ENCODE peak calls at places on chromosomes 4 and X, in four cellular contexts. X is tibial artery, Q is astrocyte of the spinal cord, Y is osteoblast. O is an unnamed sample.

GRCh38 chrX:45515262-45516215 is 314.9 kb upstream of the DIPK2B start:
- DNase-seq in X (peak; percentile 88), Q (peak; percentile 84), Y (peak; percentile 67), O (no peak)

GRCh38 chrX:2708601-2709200 is 17.6 kb downstream of the CD99 start:
- DNase-seq in X (no peak), Q (no peak), Y (no peak), O (no peak)

GRCh38 chr4:99536148-99536728 is 25.4 kb downstream of the C4orf17 start:
- DNase-seq in X (no peak), Q (no peak), Y (no peak), O (no peak)

GRCh38 chrX:10119399-10119990 is 37.3 kb upstream of the CLCN4 start:
- DNase-seq in X (no peak), Q (peak; percentile 90), Y (peak; percentile 94), O (no peak)

GRCh38 chr4:8329859-8330761 is 60.6 kb downstream of the HTRA3 start:
- DNase-seq in X (peak; percentile 63), Q (no peak), Y (peak; percentile 58), O (peak; percentile 19)

GRCh38 chrX:65491620-65492019 is 43.0 kb downstream of the LAS1L start:
- DNase-seq in X (no peak), Q (no peak), Y (no peak), O (no peak)

GRCh38 chr4:9996319-9997110 is 24.8 kb downstream of the SLC2A9 start:
- DNase-seq in X (no peak), Q (no peak), Y (no peak), O (no peak)

GRCh38 chr4:96983830-96984229 is 1143.9 kb downstream of the PDHA2 start:
- DNase-seq in X (no peak), Q (peak; percentile 38), Y (no peak), O (no peak)

GRCh38 chr4:73127839-73128448 is 58.4 kb upstream of the COX18 start:
- DNase-seq in X (no peak), Q (no peak), Y (no peak), O (no peak)

GRCh38 chr4:32025840-32026459 is 1305.8 kb downstream of the PCDH7 start:
- DNase-seq in X (no peak), Q (peak; percentile 55), Y (no peak), O (no peak)

GRCh38 chr4:106583567-106583966 is 215.0 kb upstream of the GIMD1 start:
- DNase-seq in X (no peak), Q (peak; percentile 95), Y (peak; percentile 82), O (no peak)

GRCh38 chrX:74579597-74580209 is 34.7 kb downstream of the RLIM start:
- DNase-seq in X (no peak), Q (peak; percentile 49), Y (no peak), O (no peak)

GRCh38 chr4:88985088-88985779 is 71.8 kb downstream of the FAM13A start:
- DNase-seq in X (no peak), Q (peak; percentile 58), Y (peak; percentile 39), O (no peak)

GRCh38 chr4:2306773-2307410 is 45.0 kb upstream of the MXD4 start:
- DNase-seq in X (no peak), Q (no peak), Y (no peak), O (no peak)

GRCh38 chr4:88599714-88600113 is 7.4 kb downstream of the HERC3 start:
- DNase-seq in X (no peak), Q (no peak), Y (no peak), O (no peak)

GRCh38 chr4:70613893-70614572 is 14.5 kb upstream of the ENAM start:
- DNase-seq in X (no peak), Q (no peak), Y (no peak), O (no peak)

GRCh38 chrX:39652336-39652735 is 445.4 kb downstream of the BCOR start:
- DNase-seq in X (no peak), Q (no peak), Y (no peak), O (no peak)

GRCh38 chr4:38805530-38806145 is 1.0 kb upstream of the TLR1 start:
- DNase-seq in X (no peak), Q (no peak), Y (no peak), O (peak; percentile 17)

GRCh38 chr4:89212666-89213381 is 94.8 kb downstream of the GPRIN3 start:
- DNase-seq in X (no peak), Q (peak; percentile 56), Y (no peak), O (no peak)

GRCh38 chr4:129929052-129929451 is 833.1 kb downstream of the C4orf33 start:
- DNase-seq in X (no peak), Q (no peak), Y (no peak), O (no peak)

GRCh38 chr4:7852568-7853185 is 87.0 kb downstream of the AFAP1 start:
- DNase-seq in X (no peak), Q (peak; percentile 87), Y (no peak), O (no peak)

GRCh38 chr4:67918428-67918827 is 34.6 kb upstream of the TMPRSS11D start:
- DNase-seq in X (no peak), Q (no peak), Y (no peak), O (no peak)

GRCh38 chrX:2748815-2749188 is 3.0 kb upstream of the XG start:
- DNase-seq in X (no peak), Q (no peak), Y (no peak), O (no peak)

GRCh38 chr4:165378398-165378762 is 428 bp upstream of the CPE start:
- DNase-seq in X (no peak), Q (no peak), Y (peak; percentile 34), O (no peak)

GRCh38 chr4:165382640-165383039 is 3.8 kb downstream of the CPE start:
- DNase-seq in X (no peak), Q (no peak), Y (no peak), O (no peak)

GRCh38 chr4:165381821-165382373 is 3.1 kb downstream of the CPE start:
- DNase-seq in X (no peak), Q (no peak), Y (no peak), O (no peak)

GRCh38 chr4:165378763-165379631 is at the start of gene CPE:
- DNase-seq in X (peak; percentile 93), Q (peak; percentile 83), Y (peak; percentile 95), O (peak; percentile 76)

DNA sequence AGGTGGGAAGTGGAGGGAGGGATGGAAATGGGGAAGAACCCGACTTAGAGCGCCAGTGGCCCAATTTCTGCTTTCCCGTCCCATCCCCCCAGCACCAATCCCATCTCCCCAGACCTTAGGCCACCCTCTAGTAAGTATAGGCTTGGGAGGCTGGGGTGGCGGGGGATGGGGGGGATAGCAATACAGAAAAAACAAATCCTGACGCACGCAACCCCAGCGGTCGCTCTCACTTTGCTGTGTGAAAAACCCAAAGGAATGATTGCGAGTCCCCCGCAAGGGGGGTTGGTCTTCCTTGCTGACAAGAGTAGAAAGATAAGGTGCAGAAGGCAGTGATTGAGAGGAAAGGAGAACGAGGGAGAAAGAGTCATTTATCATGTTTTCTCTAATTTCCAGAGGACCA is 854 bp downstream of the CPE start:
- DNase-seq in X (peak; percentile 71), Q (no peak), Y (peak; percentile 34), O (peak; percentile 16)
- H3K4me3 ChIP-seq in X (peak overlapping the region; percentile 80), Q (peak overlapping the region; percentile 60), Y (no peak overlapping the region), O (peak overlapping the region; percentile 74)

DNA sequence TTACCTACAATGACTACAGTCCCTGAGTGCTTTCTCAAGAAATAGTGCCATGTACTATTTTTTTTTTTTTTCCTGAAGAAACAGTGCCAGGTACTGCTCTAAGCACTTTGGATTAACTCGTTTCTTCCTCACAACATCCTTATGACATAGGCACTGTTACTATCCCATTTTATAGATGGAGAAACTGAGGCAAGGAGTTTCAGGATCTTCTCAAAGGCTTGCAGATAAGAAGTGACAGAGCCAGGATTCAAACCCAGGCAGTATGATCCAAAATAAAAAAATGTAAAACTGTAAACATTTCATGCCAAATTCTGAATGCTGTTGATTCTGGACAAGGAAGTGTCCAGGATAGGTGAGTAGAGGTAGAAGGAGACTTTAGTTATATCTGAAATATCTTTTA is 1.1 kb downstream of the FANCB start:
- DNase-seq in X (no peak), Q (no peak), Y (peak; percentile 13), O (no peak)
- H3K4me3 ChIP-seq in X (no peak overlapping the region), Q (peak overlapping the region; percentile 64), Y (no peak overlapping the region), O (no peak overlapping the region)

DNA sequence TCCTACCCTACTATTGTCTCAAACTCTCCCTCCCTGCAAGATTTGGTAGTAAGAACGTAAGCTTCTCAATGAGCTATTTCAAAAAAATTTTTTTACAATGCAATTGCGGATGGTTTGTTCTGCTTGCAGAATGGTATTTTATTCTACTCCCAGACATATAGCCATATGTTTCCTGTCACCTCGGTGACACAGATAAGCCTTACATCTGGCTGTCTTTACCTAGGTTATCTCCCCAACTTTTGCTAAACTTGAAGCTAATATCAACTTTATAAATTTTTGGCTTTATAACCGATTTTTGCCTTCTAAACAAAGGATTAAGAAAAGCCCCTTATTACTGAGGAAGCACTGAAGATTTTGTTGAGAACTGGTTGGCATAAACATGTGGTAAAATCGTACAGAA is 331.5 kb downstream of the TENM3 start:
- DNase-seq in X (no peak), Q (no peak), Y (no peak), O (no peak)
- H3K4me3 ChIP-seq in X (no peak overlapping the region), Q (no peak overlapping the region), Y (no peak overlapping the region), O (no peak overlapping the region)

DNA sequence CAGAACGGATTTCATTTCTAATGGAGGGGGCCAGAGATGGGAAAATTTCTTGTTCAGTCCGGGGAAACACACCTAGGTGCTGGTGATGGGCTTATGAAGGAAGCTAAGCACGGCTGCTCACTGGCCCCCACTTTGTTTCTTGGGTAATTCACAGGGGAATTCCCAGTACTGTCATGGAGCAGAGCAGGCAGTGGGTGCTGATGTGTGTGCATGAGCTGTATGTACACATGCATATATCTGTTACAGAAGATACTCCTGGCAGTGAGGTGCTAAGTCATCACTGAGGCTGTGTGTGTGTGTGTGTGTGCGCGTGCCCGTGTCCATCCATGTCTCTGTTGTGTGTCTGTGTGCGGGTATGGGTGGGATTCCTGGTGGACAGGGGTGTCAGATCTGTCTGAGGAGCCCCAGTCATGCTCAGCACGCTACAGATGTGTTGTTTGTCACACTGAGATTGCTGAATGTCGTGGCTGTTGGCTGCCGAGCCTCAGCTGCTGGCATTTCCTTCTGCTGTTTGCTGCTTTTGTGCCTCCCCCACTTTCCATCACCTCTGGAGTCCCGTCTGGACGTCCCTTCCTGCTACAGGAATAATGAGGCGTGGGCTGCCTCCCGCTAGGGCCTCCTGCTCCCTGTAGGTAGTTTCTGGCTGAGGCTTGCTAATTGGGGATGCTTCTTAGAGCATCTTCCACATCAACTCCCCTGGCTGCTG is 53.3 kb downstream of the JADE1 start:
- DNase-seq in X (no peak), Q (no peak), Y (no peak), O (no peak)
- H3K4me3 ChIP-seq in X (no peak overlapping the region), Q (no peak overlapping the region), Y (no peak overlapping the region), O (no peak overlapping the region)

O was measured in left ventricle myocardium inferior.